ENCODE peak calls at places on chromosomes 12 and 14, in four cellular contexts. One of them, this sample, is unnamed.

GRCh38 chr12:78540621-78541336 is 323.8 kb upstream of the SYT1 start:
- DNase-seq in mucosa of gallbladder: no peak
- DNase-seq in NCI-H1694 treated with DMSO at 0.1 percent for 48 hours: no peak
- DNase-seq in GM23248: peak
- DNase-seq in this sample: no peak

GRCh38 chr12:88208661-88209060 is 66.6 kb downstream of the TMTC3 start:
- DNase-seq in mucosa of gallbladder: no peak
- DNase-seq in NCI-H1694 treated with DMSO at 0.1 percent for 48 hours: no peak
- DNase-seq in GM23248: no peak
- DNase-seq in this sample: no peak

GRCh38 chr12:129927316-129927900 is 23.6 kb upstream of the TMEM132D start:
- DNase-seq in mucosa of gallbladder: no peak
- DNase-seq in NCI-H1694 treated with DMSO at 0.1 percent for 48 hours: no peak
- DNase-seq in GM23248: peak
- DNase-seq in this sample: no peak

GRCh38 chr12:115712676-115713075 is 564.8 kb downstream of the MED13L start:
- DNase-seq in mucosa of gallbladder: no peak
- DNase-seq in NCI-H1694 treated with DMSO at 0.1 percent for 48 hours: no peak
- DNase-seq in GM23248: no peak
- DNase-seq in this sample: no peak

GRCh38 chr12:130127909-130128763 is 34.1 kb upstream of the FZD10 start:
- DNase-seq in mucosa of gallbladder: peak
- DNase-seq in NCI-H1694 treated with DMSO at 0.1 percent for 48 hours: no peak
- DNase-seq in GM23248: peak
- DNase-seq in this sample: no peak

GRCh38 chr12:78887008-78887407 is 22.4 kb downstream of the SYT1 start:
- DNase-seq in mucosa of gallbladder: no peak
- DNase-seq in NCI-H1694 treated with DMSO at 0.1 percent for 48 hours: no peak
- DNase-seq in GM23248: peak
- DNase-seq in this sample: no peak

GRCh38 chr14:54685286-54685845 is 118.4 kb downstream of the SAMD4A start:
- DNase-seq in mucosa of gallbladder: no peak
- DNase-seq in NCI-H1694 treated with DMSO at 0.1 percent for 48 hours: no peak
- DNase-seq in GM23248: no peak
- DNase-seq in this sample: no peak

GRCh38 chr12:107891967-107892366 is 117.5 kb downstream of the ASCL4 start:
- DNase-seq in mucosa of gallbladder: no peak
- DNase-seq in NCI-H1694 treated with DMSO at 0.1 percent for 48 hours: peak
- DNase-seq in GM23248: peak
- DNase-seq in this sample: no peak

GRCh38 chr12:12181516-12181915 is 85.3 kb downstream of the LRP6 start:
- DNase-seq in mucosa of gallbladder: no peak
- DNase-seq in NCI-H1694 treated with DMSO at 0.1 percent for 48 hours: no peak
- DNase-seq in GM23248: peak
- DNase-seq in this sample: no peak

GRCh38 chr14:88775532-88775931 is 17.2 kb downstream of the EML5 start:
- DNase-seq in mucosa of gallbladder: no peak
- DNase-seq in NCI-H1694 treated with DMSO at 0.1 percent for 48 hours: no peak
- DNase-seq in GM23248: no peak
- DNase-seq in this sample: no peak

GRCh38 chr14:80364274-80364673 is 153.0 kb upstream of the DIO2 start:
- DNase-seq in mucosa of gallbladder: no peak
- DNase-seq in NCI-H1694 treated with DMSO at 0.1 percent for 48 hours: peak
- DNase-seq in GM23248: peak
- DNase-seq in this sample: no peak

GRCh38 chr12:7934153-7934552 is 1.8 kb downstream of the SLC2A3 start:
- DNase-seq in mucosa of gallbladder: no peak
- DNase-seq in NCI-H1694 treated with DMSO at 0.1 percent for 48 hours: no peak
- DNase-seq in GM23248: peak
- DNase-seq in this sample: no peak

GRCh38 chr12:57476162-57476992 is 3.3 kb downstream of the ARHGAP9 start:
- DNase-seq in mucosa of gallbladder: no peak
- DNase-seq in NCI-H1694 treated with DMSO at 0.1 percent for 48 hours: no peak
- DNase-seq in GM23248: no peak
- DNase-seq in this sample: peak

GRCh38 chr14:59244581-59244980 is 56.1 kb downstream of the DAAM1 start:
- DNase-seq in mucosa of gallbladder: no peak
- DNase-seq in NCI-H1694 treated with DMSO at 0.1 percent for 48 hours: no peak
- DNase-seq in GM23248: no peak
- DNase-seq in this sample: no peak

GRCh38 chr12:93266-94005 is 26.9 kb downstream of the IQSEC3 start:
- DNase-seq in mucosa of gallbladder: no peak
- DNase-seq in NCI-H1694 treated with DMSO at 0.1 percent for 48 hours: no peak
- DNase-seq in GM23248: no peak
- DNase-seq in this sample: no peak

GRCh38 chr12:66014818-66015217 is 115.7 kb downstream of the LLPH start:
- DNase-seq in mucosa of gallbladder: no peak
- DNase-seq in NCI-H1694 treated with DMSO at 0.1 percent for 48 hours: no peak
- DNase-seq in GM23248: peak
- DNase-seq in this sample: no peak

GRCh38 chr12:45425426-45425825 is 209.5 kb downstream of the ANO6 start:
- DNase-seq in mucosa of gallbladder: no peak
- DNase-seq in NCI-H1694 treated with DMSO at 0.1 percent for 48 hours: no peak
- DNase-seq in GM23248: peak
- DNase-seq in this sample: no peak

GRCh38 chr12:45989277-45989856 is 1.0 kb downstream of the SCAF11 start:
- DNase-seq in mucosa of gallbladder: peak
- DNase-seq in NCI-H1694 treated with DMSO at 0.1 percent for 48 hours: no peak
- DNase-seq in GM23248: peak
- DNase-seq in this sample: no peak

GRCh38 chr12:13627536-13627935 is 353.9 kb downstream of the GRIN2B start:
- DNase-seq in mucosa of gallbladder: no peak
- DNase-seq in NCI-H1694 treated with DMSO at 0.1 percent for 48 hours: no peak
- DNase-seq in GM23248: no peak
- DNase-seq in this sample: no peak

GRCh38 chr14:80315681-80316080 is 104.4 kb upstream of the DIO2 start:
- DNase-seq in mucosa of gallbladder: no peak
- DNase-seq in NCI-H1694 treated with DMSO at 0.1 percent for 48 hours: no peak
- DNase-seq in GM23248: peak
- DNase-seq in this sample: no peak

GRCh38 chr14:60317609-60318008 is 68.6 kb downstream of the PPM1A start:
- DNase-seq in mucosa of gallbladder: no peak
- DNase-seq in NCI-H1694 treated with DMSO at 0.1 percent for 48 hours: no peak
- DNase-seq in GM23248: no peak
- DNase-seq in this sample: no peak

GRCh38 chr14:61640158-61640833 is 55.0 kb upstream of the HIF1A start:
- DNase-seq in mucosa of gallbladder: no peak
- DNase-seq in NCI-H1694 treated with DMSO at 0.1 percent for 48 hours: no peak
- DNase-seq in GM23248: no peak
- DNase-seq in this sample: no peak

GRCh38 chr14:91693342-91693741 is 38.5 kb downstream of the CATSPERB start:
- DNase-seq in mucosa of gallbladder: peak
- DNase-seq in NCI-H1694 treated with DMSO at 0.1 percent for 48 hours: no peak
- DNase-seq in GM23248: peak
- DNase-seq in this sample: no peak

GRCh38 chr14:39847191-39847590 is 415.0 kb upstream of the FBXO33 start:
- DNase-seq in mucosa of gallbladder: no peak
- DNase-seq in NCI-H1694 treated with DMSO at 0.1 percent for 48 hours: no peak
- DNase-seq in GM23248: no peak
- DNase-seq in this sample: no peak

GRCh38 chr12:115183752-115184151 is 499.8 kb upstream of the TBX3 start:
- DNase-seq in mucosa of gallbladder: no peak
- DNase-seq in NCI-H1694 treated with DMSO at 0.1 percent for 48 hours: no peak
- DNase-seq in GM23248: no peak
- DNase-seq in this sample: no peak

GRCh38 chr12:180445-180844 is 33.5 kb downstream of the SLC6A12 start:
- DNase-seq in mucosa of gallbladder: peak
- DNase-seq in NCI-H1694 treated with DMSO at 0.1 percent for 48 hours: no peak
- DNase-seq in GM23248: no peak
- DNase-seq in this sample: no peak

GRCh38 chr12:122161682-122162081 is 12.3 kb downstream of the IL31 start:
- DNase-seq in mucosa of gallbladder: no peak
- DNase-seq in NCI-H1694 treated with DMSO at 0.1 percent for 48 hours: no peak
- DNase-seq in GM23248: no peak
- DNase-seq in this sample: no peak

GRCh38 chr14:74954232-74954946 is 1.0 kb downstream of the PGF start:
- DNase-seq in mucosa of gallbladder: no peak
- DNase-seq in NCI-H1694 treated with DMSO at 0.1 percent for 48 hours: peak
- DNase-seq in GM23248: no peak
- DNase-seq in this sample: no peak

GRCh38 chr12:5276327-5276880 is 155.5 kb upstream of the NTF3 start:
- DNase-seq in mucosa of gallbladder: no peak
- DNase-seq in NCI-H1694 treated with DMSO at 0.1 percent for 48 hours: no peak
- DNase-seq in GM23248: no peak
- DNase-seq in this sample: no peak

GRCh38 chr14:99349721-99350495 is 77.9 kb upstream of the BCL11B start:
- DNase-seq in mucosa of gallbladder: no peak
- DNase-seq in NCI-H1694 treated with DMSO at 0.1 percent for 48 hours: no peak
- DNase-seq in GM23248: no peak
- DNase-seq in this sample: no peak

GRCh38 chr14:81450100-81450531 is 50.0 kb upstream of the STON2 start:
- DNase-seq in mucosa of gallbladder: no peak
- DNase-seq in NCI-H1694 treated with DMSO at 0.1 percent for 48 hours: peak
- DNase-seq in GM23248: peak
- DNase-seq in this sample: no peak

GRCh38 chr12:23098110-23099049 is 473.4 kb downstream of the ETNK1 start:
- DNase-seq in mucosa of gallbladder: no peak
- DNase-seq in NCI-H1694 treated with DMSO at 0.1 percent for 48 hours: no peak
- DNase-seq in GM23248: no peak
- DNase-seq in this sample: no peak

GRCh38 chr14:95273041-95273978 is 46.4 kb downstream of the CLMN start:
- DNase-seq in mucosa of gallbladder: no peak
- DNase-seq in NCI-H1694 treated with DMSO at 0.1 percent for 48 hours: no peak
- DNase-seq in GM23248: peak
- DNase-seq in this sample: no peak

GRCh38 chr14:75229923-75230792 is 48.5 kb upstream of the FOS start:
- DNase-seq in mucosa of gallbladder: peak
- DNase-seq in NCI-H1694 treated with DMSO at 0.1 percent for 48 hours: peak
- DNase-seq in GM23248: peak
- DNase-seq in this sample: peak

GRCh38 chr12:124435806-124436345 is 131.5 kb downstream of the NCOR2 start:
- DNase-seq in mucosa of gallbladder: no peak
- DNase-seq in NCI-H1694 treated with DMSO at 0.1 percent for 48 hours: no peak
- DNase-seq in GM23248: no peak
- DNase-seq in this sample: no peak

GRCh38 chr12:49336645-49337584 is at the start of gene C1QL4:
- DNase-seq in mucosa of gallbladder: peak
- DNase-seq in NCI-H1694 treated with DMSO at 0.1 percent for 48 hours: peak
- DNase-seq in GM23248: peak
- DNase-seq in this sample: peak

GRCh38 chr14:63286071-63286470 is 32.7 kb downstream of the GPHB5 start:
- DNase-seq in mucosa of gallbladder: no peak
- DNase-seq in NCI-H1694 treated with DMSO at 0.1 percent for 48 hours: no peak
- DNase-seq in GM23248: no peak
- DNase-seq in this sample: no peak

GRCh38 chr12:122859303-122860051 is 24.2 kb downstream of the HIP1R start:
- DNase-seq in mucosa of gallbladder: no peak
- DNase-seq in NCI-H1694 treated with DMSO at 0.1 percent for 48 hours: no peak
- DNase-seq in GM23248: no peak
- DNase-seq in this sample: no peak